ENCODE peak calls at places on chromosomes 1 and 21, in five cellular contexts. N is coronary artery, V is mucosa of gallbladder, B is NCI-H2081, Z is EH. I is an unnamed sample.
A peak's percentile ranks its signal among the peaks of the same experiment; 100 is the strongest.

GRCh38 chr1:167819849-167820683 is 93.9 kb downstream of the ADCY10 start:
- DNase-seq in Z (peak; percentile 98), B (no peak), V (peak; percentile 70), N (peak; percentile 91), I (peak; percentile 35)

GRCh38 chr1:37807220-37807554 is 403 bp upstream of the C1orf122 start:
- DNase-seq in N (no peak), B (no peak), Z (no peak), V (no peak), I (no peak)

GRCh38 chr1:23790696-23791433 is at the start of gene LYPLA2:
- DNase-seq in N (peak; percentile 94), B (peak; percentile 94), Z (peak; percentile 94), V (peak; percentile 93), I (peak; percentile 82)

GRCh38 chr1:52928083-52928404 is 968 bp downstream of the SCP2 start:
- DNase-seq in B (no peak), Z (no peak), V (no peak), N (no peak), I (no peak)

GRCh38 chr1:68320349-68320748 is 88.0 kb upstream of the WLS start:
- DNase-seq in N (no peak), V (no peak), B (no peak), Z (no peak), I (no peak)

GRCh38 chr21:14762734-14763694 is 216.9 kb upstream of the SAMSN1 start:
- DNase-seq in V (no peak), Z (no peak), N (no peak), B (no peak), I (no peak)

GRCh38 chr1:87120779-87121178 is 206.3 kb downstream of the HS2ST1 start:
- DNase-seq in Z (no peak), V (no peak), N (no peak), B (no peak), I (no peak)

GRCh38 chr1:168019407-168019806 is 82.5 kb upstream of the MPC2 start:
- DNase-seq in N (no peak), B (no peak), Z (no peak), V (no peak), I (no peak)

GRCh38 chr1:19762175-19762779 is 37.4 kb downstream of the TMCO4 start:
- DNase-seq in Z (peak; percentile 43), N (no peak), V (no peak), B (peak; percentile 6), I (peak; percentile 18)

GRCh38 chr1:13807213-13807612 is 107.2 kb downstream of the PRDM2 start:
- DNase-seq in V (no peak), Z (peak; percentile 38), B (no peak), N (no peak), I (no peak)

GRCh38 chr21:38136201-38136600 is 120.6 kb upstream of the KCNJ15 start:
- DNase-seq in N (no peak), B (no peak), Z (peak; percentile 38), V (no peak), I (no peak)

GRCh38 chr1:219961684-219962083 is 33.3 kb upstream of the SLC30A10 start:
- DNase-seq in N (no peak), Z (no peak), B (no peak), V (no peak), I (no peak)

GRCh38 chr1:31198150-31198549 is 41.5 kb downstream of the NKAIN1 start:
- DNase-seq in V (no peak), Z (no peak), B (no peak), N (no peak), I (no peak)

GRCh38 chr1:166089804-166090203 is 77.0 kb downstream of the FAM78B start:
- DNase-seq in V (no peak), B (peak; percentile 43), Z (no peak), N (no peak), I (no peak)

GRCh38 chr1:177629526-177629925 is 340.3 kb downstream of the SEC16B start:
- DNase-seq in Z (peak; percentile 2), B (no peak), V (no peak), N (no peak), I (no peak)

GRCh38 chr1:151342562-151342961 is 4.5 kb downstream of the RFX5 start:
- DNase-seq in N (no peak), Z (no peak), V (no peak), B (no peak), I (no peak)

GRCh38 chr1:32873484-32873883 is 2.8 kb upstream of the FNDC5 start:
- DNase-seq in N (no peak), V (no peak), B (no peak), Z (no peak), I (no peak)

GRCh38 chr1:24233684-24234600 is 46.9 kb upstream of the IFNLR1 start:
- DNase-seq in V (no peak), N (no peak), Z (no peak), B (no peak), I (no peak)

GRCh38 chr1:43584203-43584602 is 53.5 kb downstream of the PTPRF start:
- DNase-seq in B (no peak), V (no peak), N (no peak), Z (no peak), I (no peak)

GRCh38 chr1:85502625-85503083 is 37.7 kb upstream of the DDAH1 start:
- DNase-seq in B (no peak), Z (peak; percentile 67), V (peak; percentile 59), N (no peak), I (peak; percentile 60)

GRCh38 chr21:39451332-39452206 is at the start of gene SH3BGR:
- DNase-seq in V (peak; percentile 46), B (no peak), N (peak; percentile 91), Z (no peak), I (no peak)

GRCh38 chr1:25689686-25690381 is 73.2 kb downstream of the MAN1C1 start:
- DNase-seq in V (no peak), B (no peak), Z (no peak), N (no peak), I (no peak)